ENCODE peak calls at places on chromosome 4, in seven cellular contexts. Z is IMR-90, U is H9, I is keratinocyte, G is neuronal stem cell, S is OCI-LY7, X is PC-3. P is an unnamed sample.
A peak's percentile ranks its signal among the peaks of the same experiment; 100 is the strongest.

GRCh38 chr4:107987916-107988762 is 1.6 kb upstream of the HADH start:
- DNase-seq in I (no peak), S (no peak), G (no peak), Z (no peak), X (no peak), U (no peak), P (no peak)

GRCh38 chr4:174425669-174426068 is 96.6 kb downstream of the HPGD start:
- DNase-seq in G (no peak), I (no peak), X (no peak), S (no peak), Z (no peak), U (no peak), P (no peak)

GRCh38 chr4:172202480-172203076 is 389.4 kb downstream of the GALNTL6 start:
- DNase-seq in X (peak; percentile 40), G (peak; percentile 21), U (no peak), I (no peak), Z (peak; percentile 18), S (peak; percentile 31), P (no peak)

GRCh38 chr4:69322055-69322454 is 41.8 kb downstream of the UGT2B28 start:
- DNase-seq in Z (peak; percentile 0), G (no peak), U (no peak), I (no peak), S (no peak), X (peak; percentile 30), P (no peak)

GRCh38 chr4:147368948-147369347 is 111.9 kb upstream of the EDNRA start:
- DNase-seq in I (no peak), S (no peak), U (no peak), X (no peak), Z (peak; percentile 66), G (no peak), P (no peak)

GRCh38 chr4:59380841-59381366 is 1819.2 kb upstream of the ADGRL3 start:
- DNase-seq in U (no peak), Z (no peak), I (no peak), S (no peak), G (no peak), X (peak; percentile 67), P (no peak)

GRCh38 chr4:42490015-42490414 is 92.7 kb downstream of the SHISA3 start:
- DNase-seq in I (no peak), G (no peak), S (no peak), Z (no peak), U (no peak), X (no peak), P (no peak)

GRCh38 chr4:44149242-44149641 is 299.4 kb downstream of the KCTD8 start:
- DNase-seq in Z (no peak), U (no peak), G (no peak), X (no peak), S (no peak), I (no peak), P (no peak)

GRCh38 chr4:3463556-3464348 is 646 bp downstream of the DOK7 start:
- DNase-seq in I (no peak), G (no peak), S (no peak), U (no peak), X (no peak), Z (no peak), P (no peak)

GRCh38 chr4:108693211-108693610 is 42.8 kb downstream of the OSTC start:
- DNase-seq in U (no peak), I (no peak), G (no peak), Z (no peak), X (no peak), S (no peak), P (no peak)

GRCh38 chr4:133799916-133800315 is 401.7 kb downstream of the PABPC4L start:
- DNase-seq in X (no peak), G (no peak), S (no peak), I (no peak), Z (no peak), U (no peak), P (no peak)

GRCh38 chr4:133808151-133808550 is 393.4 kb downstream of the PABPC4L start:
- DNase-seq in S (no peak), U (no peak), Z (peak; percentile 78), I (no peak), X (no peak), G (no peak), P (peak; percentile 67)

GRCh38 chr4:133801858-133802257 is 399.7 kb downstream of the PABPC4L start:
- DNase-seq in Z (no peak), G (peak; percentile 39), U (no peak), S (no peak), X (no peak), I (no peak), P (no peak)

GRCh38 chr4:133800966-133801365 is 400.6 kb downstream of the PABPC4L start:
- DNase-seq in S (no peak), I (no peak), Z (no peak), X (no peak), U (no peak), G (no peak), P (no peak)

DNA sequence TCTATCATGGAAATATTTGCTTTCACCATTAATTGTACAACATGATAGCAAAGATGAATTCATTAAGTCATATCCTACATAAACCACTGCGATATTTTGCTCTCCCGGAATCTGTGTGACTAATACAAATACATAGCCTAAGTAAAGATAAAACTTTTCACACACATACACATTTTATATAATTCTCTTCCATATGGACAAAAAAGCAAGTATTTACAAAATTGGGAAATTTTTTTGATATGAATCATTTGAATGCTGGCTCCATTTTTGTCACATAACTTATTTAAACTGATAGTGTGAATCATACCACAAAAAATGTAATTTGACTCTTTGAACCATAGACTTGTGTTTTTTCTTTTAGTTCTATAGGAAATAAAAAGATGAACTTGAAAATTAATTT is 398.8 kb downstream of the PABPC4L start:
- DNase-seq in S (no peak), G (no peak), I (no peak), U (no peak), Z (peak; percentile 75), X (peak; percentile 59), P (no peak)
- H2AFZ ChIP-seq in S (no peak overlapping the region), G (no peak overlapping the region), I (no peak overlapping the region), U (no peak overlapping the region), Z (no peak overlapping the region), X (no peak overlapping the region), P (no peak overlapping the region)

DNA sequence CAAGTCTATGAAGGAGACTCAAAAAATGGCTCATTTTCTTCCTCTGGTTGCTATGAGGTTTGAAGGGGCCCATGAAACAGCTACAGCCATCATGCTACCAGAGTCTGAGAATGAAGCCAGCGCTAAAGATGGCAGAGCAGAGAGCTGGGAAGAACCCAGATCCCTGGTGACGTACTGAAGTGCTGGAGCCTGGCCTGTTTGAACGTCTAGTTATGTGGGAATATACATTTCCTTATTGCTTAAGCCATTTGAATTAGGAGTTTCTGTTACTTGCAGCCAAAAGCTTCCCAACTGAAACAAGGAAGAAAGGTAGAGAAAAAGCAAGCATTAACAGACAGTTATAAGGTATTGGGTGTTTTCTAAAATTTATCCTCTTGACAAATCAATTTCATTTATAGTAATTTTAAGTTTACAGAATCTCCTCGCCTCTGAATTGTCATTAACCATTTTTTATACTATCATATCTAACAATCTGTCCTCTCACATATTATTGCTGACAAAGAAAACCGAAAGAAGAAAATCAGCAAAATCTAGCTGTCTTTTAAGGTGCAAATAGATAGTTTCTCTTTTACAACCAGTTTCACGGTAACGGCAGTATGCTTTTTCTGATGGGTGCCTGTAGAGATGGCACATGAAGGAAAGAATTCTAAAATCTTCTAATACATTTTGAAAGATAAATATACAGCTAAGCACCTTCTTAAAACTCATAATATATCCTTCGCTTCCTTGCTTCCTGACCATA is 8.9 kb upstream of the COQ2 start:
- DNase-seq in X (no peak), Z (no peak), U (no peak), S (no peak), G (no peak), I (no peak), P (no peak)
- H2AFZ ChIP-seq in X (no peak overlapping the region), Z (no peak overlapping the region), U (no peak overlapping the region), S (no peak overlapping the region), G (no peak overlapping the region), I (no peak overlapping the region), P (no peak overlapping the region)

GRCh38 chr4:17889692-17890091 is 78.9 kb downstream of the NCAPG start:
- DNase-seq in X (no peak), Z (no peak), S (no peak), G (no peak), U (no peak), I (no peak), P (no peak)

GRCh38 chr4:17884063-17884462 is 73.3 kb downstream of the NCAPG start:
- DNase-seq in Z (peak; percentile 61), X (no peak), G (no peak), S (no peak), I (no peak), U (no peak), P (no peak)

DNA sequence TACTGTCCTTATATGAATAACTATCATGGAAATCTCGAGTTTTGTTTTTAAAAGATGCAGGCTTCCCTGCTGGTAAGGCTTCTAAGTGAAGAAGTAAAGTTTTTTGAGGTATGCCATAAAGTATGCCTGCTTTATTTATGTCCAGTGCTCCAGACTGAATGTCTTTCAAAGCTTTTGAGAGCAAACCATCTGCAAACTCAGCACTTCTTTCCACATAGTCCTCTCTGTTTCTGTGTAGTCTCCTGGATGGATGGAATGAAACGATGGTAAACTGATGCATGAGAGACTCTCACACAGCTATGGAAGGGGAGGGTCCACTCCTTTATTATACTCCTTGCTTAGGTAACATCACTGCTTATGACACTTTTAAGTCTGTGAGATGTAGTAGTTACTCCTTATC is 73.7 kb downstream of the NCAPG start:
- DNase-seq in U (no peak), S (no peak), G (no peak), Z (no peak), I (no peak), X (no peak), P (no peak)
- H2AFZ ChIP-seq in U (no peak overlapping the region), S (no peak overlapping the region), G (no peak overlapping the region), Z (no peak overlapping the region), I (no peak overlapping the region), X (no peak overlapping the region), P (no peak overlapping the region)

GRCh38 chr4:114464873-114465272 is 133.7 kb upstream of the UGT8 start:
- DNase-seq in I (no peak), X (no peak), Z (peak; percentile 3), G (no peak), U (no peak), S (no peak), P (no peak)
- H2AFZ ChIP-seq in I (no peak overlapping the region), X (no peak overlapping the region), Z (no peak overlapping the region), G (no peak overlapping the region), U (no peak overlapping the region), S (no peak overlapping the region), P (no peak overlapping the region)

DNA sequence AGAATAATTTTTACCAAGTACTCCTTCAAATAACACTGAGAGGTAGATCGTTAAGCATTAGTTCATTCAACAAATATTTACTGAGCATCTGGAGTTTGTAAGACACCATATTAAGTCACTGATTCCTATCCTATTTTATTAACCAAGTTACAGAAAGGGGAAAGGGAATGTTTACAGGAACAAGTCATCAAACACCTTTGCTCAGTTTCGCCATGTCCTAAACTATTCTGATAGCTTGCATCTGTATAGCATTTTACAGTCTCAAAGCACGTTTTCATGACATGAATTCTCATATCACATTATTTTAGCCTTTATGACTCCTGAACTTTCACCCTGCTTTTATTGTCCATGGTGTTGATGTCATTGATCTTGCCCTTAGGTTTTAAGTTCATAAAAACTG is 89.2 kb downstream of the AREG start:
- DNase-seq in I (no peak), S (no peak), Z (no peak), U (no peak), X (peak; percentile 71), G (no peak), P (no peak)
- H2AFZ ChIP-seq in I (no peak overlapping the region), S (no peak overlapping the region), Z (no peak overlapping the region), U (no peak overlapping the region), X (no peak overlapping the region), G (no peak overlapping the region), P (no peak overlapping the region)

DNA sequence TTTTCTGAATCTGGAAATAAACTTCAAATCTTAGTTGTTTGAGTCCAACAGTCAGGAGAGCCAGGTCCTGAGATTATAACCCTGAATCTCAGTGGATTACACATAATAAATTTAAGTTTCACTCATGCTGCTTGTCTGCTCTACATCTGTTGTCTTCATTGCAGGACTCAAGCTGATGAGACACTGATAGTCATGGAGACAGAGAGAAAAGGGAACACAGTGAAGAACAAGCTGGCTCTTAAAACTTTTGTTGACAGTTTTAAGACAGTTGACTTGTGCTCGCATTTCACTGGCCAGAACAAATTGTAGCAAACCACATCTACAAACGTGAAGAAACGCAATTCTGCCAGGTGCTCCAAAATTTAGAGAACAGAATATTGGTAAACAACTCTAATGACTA is 327.1 kb upstream of the CTSO start:
- DNase-seq in G (no peak), S (no peak), I (no peak), Z (no peak), U (no peak), X (no peak), P (no peak)
- H2AFZ ChIP-seq in G (no peak overlapping the region), S (no peak overlapping the region), I (no peak overlapping the region), Z (no peak overlapping the region), U (no peak overlapping the region), X (no peak overlapping the region), P (no peak overlapping the region)

P was measured in DND-41.